ENCODE peak calls at places on chromosome 1, in nine cellular contexts. V, Z, P, U, E, O, Q, C and X are unnamed samples.
A peak's percentile ranks its signal among the peaks of the same experiment; 100 is the strongest.

GRCh38 chr1:207893737-207894582 is 17.0 kb downstream of the CD34 start:
- DNase-seq in V (no peak), Z (no peak), P (no peak), U (no peak), E (no peak), O (no peak), Q (no peak), C (no peak), X (no peak)

GRCh38 chr1:226677121-226678020 is 61.7 kb downstream of the ITPKB start:
- DNase-seq in V (peak; percentile 79), Z (peak; percentile 83), P (no peak), U (no peak), E (peak; percentile 97), O (peak; percentile 79), Q (peak; percentile 27), C (peak; percentile 45), X (no peak)

GRCh38 chr1:6454856-6455751 is 10.9 kb downstream of the TNFRSF25 start:
- DNase-seq in V (no peak), Z (no peak), P (no peak), U (no peak), E (peak; percentile 41), O (no peak), Q (no peak), C (no peak), X (no peak)

GRCh38 chr1:54077359-54077758 is 24.0 kb downstream of the TCEANC2 start:
- DNase-seq in V (no peak), Z (no peak), P (no peak), U (no peak), E (no peak), O (no peak), Q (no peak), C (no peak), X (no peak)

GRCh38 chr1:157626099-157626498 is 28.2 kb upstream of the FCRL4 start:
- DNase-seq in V (peak; percentile 50), Z (no peak), P (no peak), U (no peak), E (no peak), O (no peak), Q (no peak), C (no peak), X (no peak)

GRCh38 chr1:33410091-33410701 is 20.7 kb downstream of the PHC2 start:
- DNase-seq in V (no peak), Z (no peak), P (peak; percentile 70), U (no peak), E (peak; percentile 93), O (no peak), Q (no peak), C (no peak), X (peak; percentile 19)

GRCh38 chr1:46285730-46286477 is 17.5 kb downstream of the LRRC41 start:
- DNase-seq in V (no peak), Z (no peak), P (no peak), U (peak; percentile 57), E (no peak), O (no peak), Q (no peak), C (no peak), X (peak; percentile 48)

GRCh38 chr1:51101976-51102375 is at the start of gene C1orf185:
- DNase-seq in V (no peak), Z (no peak), P (no peak), U (no peak), E (no peak), O (no peak), Q (no peak), C (no peak), X (no peak)

GRCh38 chr1:27658951-27659496 is 13.0 kb downstream of the IFI6 start:
- DNase-seq in V (peak; percentile 22), Z (no peak), P (no peak), U (no peak), E (peak; percentile 97), O (no peak), Q (no peak), C (no peak), X (no peak)

GRCh38 chr1:243268284-243268653 is 12.4 kb downstream of the SDCCAG8 start:
- DNase-seq in V (no peak), Z (no peak), P (no peak), U (no peak), E (peak; percentile 89), O (no peak), Q (no peak), C (no peak), X (no peak)

GRCh38 chr1:86296305-86297205 is 99.6 kb downstream of the ODF2L start:
- DNase-seq in V (no peak), Z (no peak), P (no peak), U (no peak), E (no peak), O (no peak), Q (no peak), C (no peak), X (no peak)

GRCh38 chr1:107135466-107135865 is 5.4 kb upstream of the NTNG1 start:
- DNase-seq in V (no peak), Z (no peak), P (peak; percentile 50), U (no peak), E (peak; percentile 67), O (no peak), Q (no peak), C (no peak), X (no peak)

GRCh38 chr1:220879090-220879508 is at the start of gene HLX:
- DNase-seq in V (peak; percentile 86), Z (no peak), P (no peak), U (peak; percentile 92), E (peak; percentile 98), O (peak; percentile 95), Q (peak; percentile 30), C (peak; percentile 83), X (peak; percentile 90)

GRCh38 chr1:220879509-220880366 is 495 bp downstream of the HLX start:
- DNase-seq in V (peak; percentile 41), Z (no peak), P (no peak), U (peak; percentile 81), E (peak; percentile 85), O (peak; percentile 43), Q (no peak), C (peak; percentile 33), X (peak; percentile 36)

GRCh38 chr1:220876511-220877347 is 2.5 kb upstream of the HLX start:
- DNase-seq in V (no peak), Z (no peak), P (no peak), U (peak; percentile 69), E (no peak), O (peak; percentile 81), Q (no peak), C (no peak), X (no peak)

GRCh38 chr1:220878223-220879081 is 791 bp upstream of the HLX start:
- DNase-seq in V (peak; percentile 40), Z (no peak), P (no peak), U (peak; percentile 69), E (no peak), O (peak; percentile 42), Q (no peak), C (peak; percentile 46), X (no peak)

GRCh38 chr1:220877348-220878095 is 1.7 kb upstream of the HLX start:
- DNase-seq in V (no peak), Z (no peak), P (no peak), U (no peak), E (no peak), O (no peak), Q (no peak), C (no peak), X (no peak)
- H3K27me3 ChIP-seq in V (peaks cover 61% of the 10 kb centered on the region), Z (no peaks in the 10 kb centered on the region), P (peaks cover 45% of the 10 kb centered on the region), U (no peaks in the 10 kb centered on the region), E (no peaks in the 10 kb centered on the region), O (no peaks in the 10 kb centered on the region), Q (peaks cover 13% of the 10 kb centered on the region), C (no peaks in the 10 kb centered on the region), X (no peaks in the 10 kb centered on the region)

DNA sequence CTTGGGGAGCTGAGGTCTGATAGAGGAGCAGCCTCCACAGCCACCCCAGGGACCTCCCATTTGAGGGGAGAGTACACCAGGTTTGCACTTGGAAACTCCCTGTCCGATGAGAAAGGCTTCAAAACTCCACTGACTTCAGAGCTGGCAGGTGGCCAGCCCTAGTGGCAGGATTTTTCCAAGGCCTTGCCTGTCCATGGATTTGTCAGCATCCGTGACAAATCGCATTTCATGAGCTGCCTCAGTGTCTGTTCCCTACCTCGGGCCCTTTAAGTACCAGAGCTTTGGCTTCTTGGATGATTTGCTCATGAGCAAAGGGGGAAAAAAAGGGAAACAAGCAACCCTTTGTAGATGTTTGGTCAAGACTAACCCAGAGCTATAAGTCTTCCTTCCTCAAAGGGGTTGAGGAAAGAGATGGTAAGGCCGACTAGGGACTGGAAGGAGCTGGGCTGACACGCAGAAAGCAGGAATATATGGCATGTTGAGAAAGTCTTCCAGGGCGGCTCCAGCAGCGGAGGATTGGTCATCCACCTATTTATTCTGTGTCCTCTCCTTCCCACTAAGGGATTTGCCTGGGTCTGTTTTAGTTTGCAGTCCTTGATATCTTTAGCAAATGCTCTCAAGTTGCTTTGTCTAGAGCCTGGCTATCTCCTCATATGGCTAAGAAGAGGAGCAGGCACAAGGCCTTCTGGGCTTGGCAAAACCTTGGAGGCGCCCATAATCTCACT is 2.7 kb upstream of the HSPG2 start:
- DNase-seq in V (peak; percentile 81), Z (no peak), P (no peak), U (peak; percentile 82), E (peak; percentile 98), O (peak; percentile 91), Q (peak; percentile 83), C (peak; percentile 77), X (peak; percentile 80)
- H3K4me1 ChIP-seq in V (peaks cover 44% of the 10 kb centered on the region), Z (peaks cover 15% of the 10 kb centered on the region), P (peaks cover 42% of the 10 kb centered on the region), U (peaks cover 31% of the 10 kb centered on the region), E (peaks cover 52% of the 10 kb centered on the region), O (peaks cover 89% of the 10 kb centered on the region), Q (peaks cover 55% of the 10 kb centered on the region), C (peaks cover 6% of the 10 kb centered on the region), X (peaks cover 26% of the 10 kb centered on the region)

DNA sequence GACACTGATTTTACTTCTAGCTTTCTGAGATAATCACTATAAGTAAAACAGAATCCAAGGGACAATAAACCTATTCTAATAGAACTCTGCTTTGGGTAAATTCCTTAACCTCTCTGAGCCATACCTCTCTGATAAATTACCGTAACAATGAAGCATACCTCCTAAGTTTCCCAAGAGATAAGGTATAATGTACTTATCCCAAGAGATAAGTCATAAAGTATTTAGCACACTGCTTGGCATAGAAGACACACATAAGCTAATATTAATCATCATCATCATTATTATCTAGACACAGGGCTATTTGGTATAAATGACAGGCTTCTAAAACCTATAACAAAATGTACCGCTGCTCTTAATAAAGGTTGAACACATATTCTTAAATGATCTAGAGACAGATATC is 16.2 kb downstream of the SSX2IP start:
- DNase-seq in V (no peak), Z (no peak), P (no peak), U (no peak), E (no peak), O (no peak), Q (no peak), C (no peak), X (no peak)
- H3K4me3 ChIP-seq in V (no peak overlapping the region), Z (no peak overlapping the region), P (no peak overlapping the region), U (no peak overlapping the region), E (no peak overlapping the region), O (no peak overlapping the region), Q (no peak overlapping the region), C (no peak overlapping the region), X (no peak overlapping the region)

DNA sequence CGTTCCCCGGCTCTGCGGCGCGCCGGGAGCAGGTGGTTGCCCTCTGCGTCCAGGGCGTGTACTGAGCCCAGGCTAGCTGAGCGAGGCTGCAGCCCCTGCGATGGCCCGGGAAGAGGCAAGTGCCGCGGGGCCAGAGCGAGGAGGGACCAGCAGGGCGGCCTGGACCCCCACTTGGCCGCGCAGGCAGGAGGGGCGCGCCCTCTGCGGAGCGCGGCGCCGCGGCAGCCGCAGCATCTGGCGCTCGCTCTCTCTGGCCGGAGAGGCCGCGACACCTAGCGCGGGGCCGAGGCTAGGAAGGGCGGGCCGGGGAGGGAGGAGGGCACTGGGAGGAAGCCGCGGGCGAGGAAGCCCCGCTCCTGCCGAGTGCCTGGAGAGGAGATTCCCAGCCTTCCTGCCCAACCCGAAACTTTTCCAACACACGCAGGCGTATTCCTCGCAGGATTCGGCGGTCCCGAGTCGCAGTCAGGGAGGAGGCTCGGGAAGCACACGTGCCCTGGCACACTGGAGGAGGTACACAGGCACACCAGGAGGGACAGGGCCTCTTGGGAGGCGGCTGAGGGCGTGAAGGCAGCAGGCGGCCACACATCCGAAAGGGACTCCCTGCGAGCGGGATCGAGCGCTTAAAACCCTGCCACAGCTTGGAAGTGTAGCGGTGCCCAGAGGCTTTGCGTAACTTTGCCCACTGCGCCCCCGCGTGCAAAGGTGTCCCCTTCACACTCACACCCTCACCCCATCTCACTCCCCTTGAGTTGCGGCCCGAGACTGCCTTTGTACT is 4.8 kb upstream of the PROX1 start:
- DNase-seq in V (no peak), Z (no peak), P (peak; percentile 70), U (no peak), E (peak; percentile 20), O (no peak), Q (no peak), C (peak; percentile 56), X (peak; percentile 67)
- H3K27me3 ChIP-seq in V (peaks cover 95% of the 10 kb centered on the region), Z (peaks cover 3% of the 10 kb centered on the region), P (peaks cover 12% of the 10 kb centered on the region), U (peaks cover 96% of the 10 kb centered on the region), E (peaks cover 78% of the 10 kb centered on the region), O (peaks cover 5% of the 10 kb centered on the region), Q (peaks cover 13% of the 10 kb centered on the region), C (no peaks in the 10 kb centered on the region), X (no peaks in the 10 kb centered on the region)